ENCODE peak calls at places on chromosomes 3 and 15, in eight cellular contexts. G is CD8-positive, alpha-beta T cell; F is psoas muscle; W is transverse colon; C is ovary; P is lung; T is Panc1; N is tibial artery. J is an unnamed sample. For H3K36me3, the result is how much of the 10 kb centered on the place peaks cover.

GRCh38 chr3:146974001-146974400 is 368.9 kb upstream of the PLSCR5 start:
- DNase-seq in G (no peak), F (no peak), W (no peak), C (no peak), P (no peak), T (no peak), N (no peak), J (no peak)

GRCh38 chr15:31752363-31752762 is 278.0 kb upstream of the CHRNA7 start:
- DNase-seq in G (no peak), F (no peak), W (no peak), C (no peak), P (no peak), T (no peak), N (no peak), J (no peak)

GRCh38 chr15:67144609-67145306 is 79.4 kb downstream of the SMAD3 start:
- DNase-seq in G (no peak), F (no peak), W (no peak), C (peak), P (no peak), T (no peak), N (peak), J (no peak)

GRCh38 chr3:70358978-70359580 is 46.6 kb upstream of the MDFIC2 start:
- DNase-seq in G (no peak), F (no peak), W (no peak), C (no peak), P (no peak), T (peak), N (no peak), J (no peak)

GRCh38 chr3:167913218-167913902 is 177.8 kb downstream of the SERPINI1 start:
- DNase-seq in G (no peak), F (no peak), W (no peak), C (no peak), P (no peak), T (no peak), N (no peak), J (no peak)

GRCh38 chr3:71185733-71186455 is 397.6 kb downstream of the FOXP1 start:
- DNase-seq in G (no peak), F (no peak), W (peak), C (no peak), P (no peak), T (no peak), N (no peak), J (no peak)

GRCh38 chr3:99662838-99663570 is 24.6 kb downstream of the COL8A1 start:
- DNase-seq in G (no peak), F (no peak), W (no peak), C (no peak), P (no peak), T (no peak), N (no peak), J (no peak)

GRCh38 chr3:168472811-168473210 is 377.1 kb upstream of the GOLIM4 start:
- DNase-seq in G (no peak), F (no peak), W (no peak), C (no peak), P (no peak), T (no peak), N (no peak), J (no peak)

GRCh38 chr15:98865397-98866339 is 141.9 kb downstream of the PGPEP1L start:
- DNase-seq in G (peak), F (peak), W (peak), C (peak), P (peak), T (no peak), N (peak), J (peak)

GRCh38 chr15:81894069-81894468 is 151.7 kb downstream of the MEX3B start:
- DNase-seq in G (no peak), F (no peak), W (no peak), C (no peak), P (no peak), T (no peak), N (no peak), J (no peak)

GRCh38 chr3:59658236-59658635 is 608.4 kb upstream of the CFAP20DC start:
- DNase-seq in G (no peak), F (no peak), W (no peak), C (no peak), P (no peak), T (no peak), N (no peak), J (no peak)

GRCh38 chr3:12423918-12424634 is 60.2 kb upstream of the TSEN2 start:
- DNase-seq in G (no peak), F (no peak), W (no peak), C (no peak), P (no peak), T (no peak), N (no peak), J (no peak)

GRCh38 chr15:52256366-52256765 is 39.2 kb downstream of the MYO5C start:
- DNase-seq in G (peak), F (peak), W (peak), C (peak), P (peak), T (peak), N (peak), J (peak)

GRCh38 chr15:48285329-48286214 is 45.7 kb upstream of the DUT start:
- DNase-seq in G (no peak), F (no peak), W (peak), C (peak), P (peak), T (peak), N (peak), J (peak)

GRCh38 chr15:49715701-49716100 is 94.9 kb downstream of the DTWD1 start:
- DNase-seq in G (no peak), F (no peak), W (no peak), C (no peak), P (no peak), T (no peak), N (no peak), J (no peak)
- H3K36me3 ChIP-seq in G (under half), F (under half), W (under half), C (under half), P (under half), T (under half), N (under half), J (under half)

DNA sequence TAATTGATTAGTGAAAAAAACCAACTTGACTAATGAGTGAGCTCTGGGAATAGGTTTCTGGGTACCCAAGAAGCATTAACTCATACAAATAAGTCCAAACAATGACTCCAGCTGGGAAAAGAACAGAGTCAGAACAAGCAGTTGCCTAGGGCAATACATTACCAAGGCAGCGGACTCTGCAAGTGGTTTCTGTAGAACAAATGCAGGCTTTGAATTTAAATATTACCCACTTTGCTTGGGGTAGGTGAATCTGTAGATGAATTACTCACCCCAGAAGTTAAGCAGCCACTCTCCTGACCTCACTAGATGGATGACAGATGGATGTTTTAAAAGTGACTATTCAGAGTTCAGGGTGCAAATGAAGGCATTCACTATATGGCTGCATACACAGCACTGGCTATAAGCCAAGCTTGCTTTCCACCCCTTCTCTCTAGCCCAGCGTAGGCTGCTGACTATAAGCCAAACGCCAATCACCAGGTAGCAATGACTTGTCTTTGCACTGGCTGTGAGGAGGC is 73.1 kb upstream of the BHLHE40 start:
- DNase-seq in G (no peak), F (no peak), W (no peak), C (no peak), P (no peak), T (no peak), N (no peak), J (no peak)
- H3K27ac ChIP-seq in G (no peak), F (no peak), W (peak), C (no peak), P (no peak), T (no peak), N (no peak), J (no peak)

GRCh38 chr3:38115645-38116427 is 21.1 kb downstream of the ACAA1 start:
- DNase-seq in G (no peak), F (no peak), W (no peak), C (no peak), P (no peak), T (no peak), N (peak), J (no peak)
- TF ChIP-seq CTCF in G (no peak), F (no peak), W (no peak), C (no peak), P (no peak), T (no peak), N (no peak), J (no peak)

DNA sequence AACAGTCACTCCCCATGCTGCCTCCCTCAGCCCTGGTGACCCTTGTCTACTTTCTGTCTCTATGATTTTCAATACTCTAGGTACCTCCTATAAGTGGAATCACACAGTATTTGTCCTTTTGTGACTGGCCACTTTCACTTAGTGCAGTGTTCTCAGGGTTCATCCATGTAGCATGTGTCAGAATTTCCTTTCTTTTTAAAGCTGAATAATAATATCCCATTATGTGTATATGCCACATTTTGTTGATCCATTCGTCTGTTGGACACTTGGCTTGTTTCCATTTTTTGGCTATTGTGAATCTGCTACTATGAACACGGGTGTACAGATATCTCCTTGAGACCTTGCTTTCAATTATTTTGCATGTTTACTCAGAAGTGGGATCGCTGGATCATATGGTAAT is 34.1 kb downstream of the PML start:
- DNase-seq in G (no peak), F (no peak), W (no peak), C (no peak), P (no peak), T (no peak), N (no peak), J (no peak)
- H3K36me3 ChIP-seq in G (under half), F (under half), W (under half), C (under half), P (half or more), T (under half), N (under half), J (half or more)

GRCh38 chr3:33639889-33640288 is 78.2 kb downstream of the CLASP2 start:
- DNase-seq in G (no peak), F (no peak), W (no peak), C (no peak), P (no peak), T (no peak), N (no peak), J (no peak)
- H3K27ac ChIP-seq in G (no peak), F (no peak), W (no peak), C (no peak), P (no peak), T (no peak), N (no peak), J (no peak)

DNA sequence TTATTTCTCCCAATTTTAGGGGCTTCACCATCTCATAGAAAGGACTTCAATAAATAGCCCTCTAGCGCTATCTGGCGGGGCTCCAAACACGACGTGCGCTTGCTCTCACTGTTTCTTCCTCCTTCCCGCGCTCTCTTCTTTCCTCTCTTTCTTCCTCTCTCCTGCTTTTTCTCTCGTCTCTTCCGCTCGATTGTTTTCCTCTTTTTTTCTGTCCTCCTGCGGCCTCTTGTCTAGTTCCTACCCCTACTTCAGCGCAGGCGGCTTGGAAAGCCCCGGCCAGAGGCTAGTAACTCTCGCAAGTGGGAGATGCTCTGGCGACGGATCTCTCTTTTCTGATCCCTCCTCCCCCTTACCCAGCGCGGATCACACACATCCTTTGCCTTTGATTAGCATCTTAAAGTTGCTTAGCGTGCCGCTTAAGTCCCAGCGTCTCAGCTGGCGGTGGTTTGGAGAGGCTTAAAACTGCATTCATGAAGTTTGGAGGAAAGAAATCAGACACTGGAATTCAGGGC is 6.2 kb upstream of the MEIS2 start:
- DNase-seq in G (no peak), F (no peak), W (no peak), C (peak), P (no peak), T (no peak), N (no peak), J (no peak)
- TF ChIP-seq CTCF in G (no peak), F (no peak), W (peak), C (no peak), P (no peak), T (peak), N (no peak), J (no peak)

GRCh38 chr3:14156843-14157561 is 21.4 kb downstream of the XPC start:
- DNase-seq in G (no peak), F (peak), W (no peak), C (no peak), P (no peak), T (no peak), N (no peak), J (no peak)

GRCh38 chr3:14156201-14156600 is 22.2 kb downstream of the XPC start:
- DNase-seq in G (no peak), F (no peak), W (no peak), C (no peak), P (no peak), T (no peak), N (no peak), J (no peak)

GRCh38 chr3:14159426-14159825 is 19.0 kb downstream of the XPC start:
- DNase-seq in G (no peak), F (no peak), W (no peak), C (no peak), P (no peak), T (no peak), N (no peak), J (no peak)

GRCh38 chr3:14157951-14158350 is 20.4 kb downstream of the XPC start:
- DNase-seq in G (no peak), F (no peak), W (no peak), C (no peak), P (no peak), T (no peak), N (no peak), J (no peak)

GRCh38 chr3:14158370-14158769 is 20.0 kb downstream of the XPC start:
- DNase-seq in G (no peak), F (no peak), W (no peak), C (no peak), P (no peak), T (no peak), N (no peak), J (no peak)
- H3K36me3 ChIP-seq in G (half or more), F (under half), W (half or more), C (under half), P (under half), T (under half), N (half or more), J (half or more)

DNA sequence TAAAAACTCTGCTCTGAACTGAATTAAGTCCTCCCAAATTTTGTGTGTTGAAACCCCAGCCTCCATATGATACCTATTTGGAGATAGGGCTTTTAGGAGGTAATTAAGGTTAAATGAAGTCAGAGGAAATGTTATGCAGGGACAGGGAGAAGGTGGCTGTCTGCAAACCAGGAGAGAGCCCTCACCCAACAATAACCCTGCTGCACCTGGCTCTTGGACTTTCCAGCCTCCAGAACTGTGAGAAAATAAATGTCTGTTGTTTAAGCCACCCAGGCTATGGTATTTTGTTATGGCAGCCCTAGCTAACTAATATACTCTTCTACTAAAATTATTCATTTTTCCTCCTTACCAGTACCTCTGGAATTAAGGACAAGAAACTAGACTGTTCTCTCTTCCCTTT is 79.5 kb downstream of the MEIS2 start:
- DNase-seq in G (no peak), F (no peak), W (no peak), C (no peak), P (no peak), T (no peak), N (no peak), J (no peak)
- H3K27ac ChIP-seq in G (no peak), F (no peak), W (peak), C (no peak), P (peak), T (no peak), N (no peak), J (peak)

J was measured in ascending aorta.